ENCODE peak calls at places on chromosome 20, in ten cellular contexts. A, B, X, S, L, R, N, E, T and D are unnamed samples.

GRCh38 chr20:19483309-19483708 is 270.9 kb downstream of the SLC24A3 start:
- DNase-seq in R (no peak), S (no peak), N (no peak), L (no peak), X (no peak), A (no peak), T (no peak), B (no peak), E (no peak), D (no peak)

GRCh38 chr20:20593447-20594170 is 118.8 kb downstream of the RALGAPA2 start:
- DNase-seq in S (peak), E (no peak), X (no peak), T (no peak), A (no peak), L (no peak), R (no peak), B (no peak), N (no peak), D (peak)

GRCh38 chr20:44642203-44643153 is 9.0 kb downstream of the ADA start:
- DNase-seq in L (peak), B (no peak), N (peak), T (no peak), R (peak), E (peak), X (peak), A (no peak), S (peak), D (peak)

GRCh38 chr20:46230811-46231282 is 77.5 kb downstream of the CDH22 start:
- DNase-seq in S (peak), R (no peak), N (no peak), A (no peak), B (no peak), E (no peak), T (no peak), X (no peak), L (no peak), D (no peak)

GRCh38 chr20:22248052-22248667 is 336.2 kb downstream of the FOXA2 start:
- DNase-seq in S (peak), R (no peak), T (no peak), A (no peak), E (no peak), B (no peak), N (no peak), X (no peak), L (no peak), D (peak)

GRCh38 chr20:39775110-39775509 is 813.0 kb downstream of the DHX35 start:
- DNase-seq in T (no peak), R (no peak), E (no peak), B (peak), A (no peak), X (no peak), L (peak), S (peak), N (peak), D (no peak)

GRCh38 chr20:21522479-21523397 is 8.9 kb upstream of the NKX2-2 start:
- DNase-seq in E (no peak), N (no peak), B (no peak), T (no peak), R (peak), A (no peak), X (no peak), L (no peak), S (no peak), D (peak)

GRCh38 chr20:51450221-51450712 is 92.3 kb downstream of the NFATC2 start:
- DNase-seq in B (no peak), E (no peak), A (no peak), S (no peak), R (no peak), X (no peak), T (no peak), L (no peak), N (no peak), D (no peak)

GRCh38 chr20:4233520-4233919 is 218.2 kb upstream of the RNF24 start:
- DNase-seq in E (no peak), N (no peak), T (no peak), B (no peak), R (no peak), S (no peak), A (no peak), L (no peak), X (no peak), D (no peak)

GRCh38 chr20:18625907-18626655 is 38.2 kb downstream of the DTD1 start:
- DNase-seq in A (no peak), B (no peak), S (no peak), T (no peak), L (no peak), X (no peak), R (no peak), E (no peak), N (no peak), D (no peak)

GRCh38 chr20:41136695-41137411 is 490 bp upstream of the PLCG1 start:
- DNase-seq in B (peak), L (no peak), R (peak), E (peak), T (peak), X (peak), S (peak), A (peak), N (peak), D (peak)

GRCh38 chr20:31661625-31662371 is 24.1 kb downstream of the COX4I2 start:
- DNase-seq in L (no peak), A (peak), S (peak), B (peak), T (peak), X (peak), R (peak), N (peak), E (peak), D (peak)

GRCh38 chr20:24462461-24463010 is 6.9 kb upstream of the SYNDIG1 start:
- DNase-seq in A (no peak), R (peak), E (no peak), S (no peak), T (no peak), L (no peak), N (no peak), X (no peak), B (no peak), D (no peak)

GRCh38 chr20:63693975-63694595 is 2.4 kb upstream of the TNFRSF6B start:
- DNase-seq in A (no peak), R (no peak), B (peak), X (no peak), L (no peak), T (no peak), S (no peak), E (no peak), N (no peak), D (no peak)

GRCh38 chr20:51446656-51447055 is 95.9 kb downstream of the NFATC2 start:
- DNase-seq in S (peak), B (no peak), E (no peak), R (no peak), A (no peak), L (peak), N (peak), T (no peak), X (no peak), D (no peak)

GRCh38 chr20:33674294-33675126 is at the start of gene NECAB3:
- DNase-seq in T (peak), N (no peak), X (peak), E (peak), B (peak), L (peak), S (peak), R (peak), A (peak), D (peak)

GRCh38 chr20:38230957-38231785 is 29.4 kb downstream of the KIAA1755 start:
- DNase-seq in B (no peak), A (no peak), T (no peak), R (no peak), E (no peak), S (no peak), L (no peak), N (no peak), X (no peak), D (no peak)